ENCODE peak calls at places on chromosomes 11 and 22, in four cellular contexts. M is astrocyte, R is H9, P is DND-41. O is an unnamed sample.

GRCh38 chr11:128365044-128365443 is 222.3 kb downstream of the ETS1 start:
- DNase-seq in M (peak), R (no peak), P (peak), O (peak)

GRCh38 chr11:128174465-128175101 is 412.8 kb downstream of the ETS1 start:
- DNase-seq in M (peak), R (peak), P (no peak), O (no peak)

GRCh38 chr22:50314455-50315288 is 7.2 kb upstream of the PLXNB2 start:
- DNase-seq in M (no peak), R (peak), P (peak), O (no peak)

GRCh38 chr11:84564180-84564866 is 1062.8 kb downstream of the DLG2 start:
- DNase-seq in M (peak), R (no peak), P (peak), O (peak)

GRCh38 chr22:43642319-43642718 is 169.8 kb downstream of the EFCAB6 start:
- DNase-seq in M (no peak), R (no peak), P (no peak), O (no peak)

GRCh38 chr11:35893796-35894475 is 49.9 kb upstream of the LDLRAD3 start:
- DNase-seq in M (no peak), R (no peak), P (no peak), O (peak)

GRCh38 chr22:34236527-34236926 is 316.3 kb upstream of the LARGE1 start:
- DNase-seq in M (no peak), R (no peak), P (no peak), O (peak)

GRCh38 chr22:29330291-29330690 is 14.8 kb upstream of the RASL10A start:
- DNase-seq in M (no peak), R (no peak), P (no peak), O (no peak)

GRCh38 chr22:41565403-41566054 is 4.7 kb downstream of the CSDC2 start:
- DNase-seq in M (peak), R (peak), P (peak), O (peak)

GRCh38 chr11:120146413-120147093 is 8.6 kb upstream of the TRIM29 start:
- DNase-seq in M (no peak), R (no peak), P (no peak), O (no peak)

GRCh38 chr11:69310934-69311766 is 17.2 kb downstream of the MYEOV start:
- DNase-seq in M (no peak), R (no peak), P (no peak), O (peak)

GRCh38 chr11:91158901-91159537 is 936.2 kb upstream of the CHORDC1 start:
- DNase-seq in M (peak), R (no peak), P (no peak), O (peak)

GRCh38 chr22:42296381-42296853 is 26.0 kb upstream of the TCF20 start:
- DNase-seq in M (no peak), R (no peak), P (no peak), O (no peak)

GRCh38 chr11:78061088-78061920 is 2.4 kb upstream of the THRSP start:
- DNase-seq in M (no peak), R (no peak), P (no peak), O (no peak)

GRCh38 chr11:11420512-11420911 is 67.5 kb upstream of the CSNK2A3 start:
- DNase-seq in M (no peak), R (no peak), P (no peak), O (no peak)

GRCh38 chr11:68282141-68282860 is 10.5 kb upstream of the C11orf24 start:
- DNase-seq in M (no peak), R (no peak), P (peak), O (peak)

GRCh38 chr11:82775736-82776346 is 42.2 kb upstream of the FAM181B start:
- DNase-seq in M (no peak), R (peak), P (peak), O (peak)

GRCh38 chr22:50498322-50498861 is 9.1 kb downstream of the LMF2 start:
- DNase-seq in M (peak), R (peak), P (peak), O (peak)

GRCh38 chr11:69825037-69825834 is 6.0 kb upstream of the FGF3 start:
- DNase-seq in M (no peak), R (no peak), P (no peak), O (no peak)

GRCh38 chr11:57485217-57486007 is 25.1 kb downstream of the RTN4RL2 start:
- DNase-seq in M (no peak), R (no peak), P (no peak), O (no peak)

GRCh38 chr11:10784229-10785145 is 24.2 kb downstream of the EIF4G2 start:
- DNase-seq in M (peak), R (no peak), P (no peak), O (no peak)

GRCh38 chr11:128492903-128493569 is 94.3 kb downstream of the ETS1 start:
- DNase-seq in M (no peak), R (no peak), P (peak), O (no peak)

GRCh38 chr11:19244084-19244483 is 3.3 kb upstream of the E2F8 start:
- DNase-seq in M (no peak), R (no peak), P (no peak), O (peak)

GRCh38 chr22:23565942-23566715 is 14.0 kb downstream of the IGLL1 start:
- DNase-seq in M (no peak), R (peak), P (peak), O (no peak)

GRCh38 chr11:133937468-133937867 is 19.3 kb downstream of the IGSF9B start:
- DNase-seq in M (no peak), R (no peak), P (no peak), O (no peak)

GRCh38 chr11:116788534-116788933 is 711 bp upstream of the ZPR1 start:
- DNase-seq in M (no peak), R (no peak), P (no peak), O (no peak)

GRCh38 chr11:112273066-112273465 is 12.4 kb upstream of the PLET1 start:
- DNase-seq in M (no peak), R (no peak), P (no peak), O (no peak)

GRCh38 chr11:49303080-49303479 is 94.7 kb upstream of the FOLH1 start:
- DNase-seq in M (no peak), R (no peak), P (no peak), O (no peak)

GRCh38 chr11:68254421-68254820 is 17.4 kb downstream of the C11orf24 start:
- DNase-seq in M (no peak), R (no peak), P (no peak), O (no peak)

GRCh38 chr11:7882860-7883259 is 48.2 kb downstream of the OR10A6 start:
- DNase-seq in M (no peak), R (no peak), P (no peak), O (no peak)

GRCh38 chr11:75239551-75240290 is 853 bp upstream of the TPBGL start:
- DNase-seq in M (no peak), R (no peak), P (no peak), O (no peak)

GRCh38 chr11:32331098-32331497 is 104.2 kb downstream of the WT1 start:
- DNase-seq in M (peak), R (no peak), P (no peak), O (no peak)

GRCh38 chr11:76781046-76781801 is 1.9 kb upstream of the TSKU start:
- DNase-seq in M (no peak), R (no peak), P (no peak), O (no peak)

GRCh38 chr11:76782526-76783293 is 446 bp upstream of the TSKU start:
- DNase-seq in M (peak), R (peak), P (peak), O (peak)

GRCh38 chr11:76783901-76784813 is 1.0 kb downstream of the TSKU start:
- DNase-seq in M (peak), R (peak), P (peak), O (peak)

GRCh38 chr11:76783294-76783900 is at the start of gene TSKU:
- DNase-seq in M (peak), R (peak), P (no peak), O (peak)

DNA sequence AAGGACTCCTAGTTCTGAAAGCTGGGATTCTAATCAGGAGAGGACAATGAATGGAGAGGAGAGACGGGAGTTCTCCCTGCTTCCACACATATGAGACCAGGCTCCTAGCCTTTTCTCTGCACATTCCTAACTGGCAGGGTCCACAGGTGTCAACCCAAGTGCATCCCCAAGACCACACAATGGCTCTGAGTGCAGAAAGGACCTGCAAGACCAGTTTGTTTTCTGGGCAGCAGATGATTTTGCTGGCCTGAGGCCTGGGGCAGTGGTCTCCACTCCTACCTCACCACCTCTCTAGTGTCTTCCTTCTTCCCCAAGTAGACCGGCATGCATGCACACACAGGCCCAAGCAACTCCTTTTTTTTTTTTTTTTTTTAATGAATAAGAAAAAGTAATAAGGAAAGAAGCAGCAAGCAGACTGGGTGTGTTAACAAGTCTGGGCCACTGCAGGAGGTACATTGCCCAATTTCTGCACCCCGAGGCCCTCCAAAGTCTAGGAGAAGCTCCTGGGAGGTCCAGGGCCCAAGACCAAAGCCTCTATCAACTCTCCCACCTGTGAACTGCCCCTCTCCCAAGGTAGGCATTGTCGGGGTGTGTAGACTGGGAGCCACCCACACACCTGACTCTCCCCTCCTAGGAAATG is 1.2 kb upstream of the TSKU start:
- DNase-seq in M (no peak), R (no peak), P (no peak), O (peak)
- H3K9ac ChIP-seq in M (peak), R (peak), P (peak), O (peak)

GRCh38 chr11:29448246-29448877 is 568.5 kb downstream of the KCNA4 start:
- DNase-seq in M (no peak), R (no peak), P (no peak), O (peak)
- TF ChIP-seq CTCF in M (peak), R (peak), P (no peak), O (peak)

GRCh38 chr11:102276302-102277182 is 40.7 kb upstream of the BIRC3 start:
- DNase-seq in M (peak), R (no peak), P (no peak), O (no peak)

GRCh38 chr11:102283088-102283487 is 34.2 kb upstream of the BIRC3 start:
- DNase-seq in M (peak), R (no peak), P (no peak), O (no peak)

GRCh38 chr11:102284008-102284407 is 33.3 kb upstream of the BIRC3 start:
- DNase-seq in M (no peak), R (no peak), P (no peak), O (no peak)

GRCh38 chr11:102280237-102280833 is 36.9 kb upstream of the BIRC3 start:
- DNase-seq in M (no peak), R (no peak), P (no peak), O (no peak)

GRCh38 chr11:102279641-102280170 is 37.6 kb upstream of the BIRC3 start:
- DNase-seq in M (peak), R (no peak), P (no peak), O (peak)
- H2AFZ ChIP-seq in M (peak), R (no peak), P (no peak), O (peak)

GRCh38 chr11:34255101-34255500 is 102.7 kb downstream of the ABTB2 start:
- DNase-seq in M (no peak), R (no peak), P (no peak), O (no peak)
- H3K9ac ChIP-seq in M (no peak), R (no peak), P (no peak), O (no peak)

DNA sequence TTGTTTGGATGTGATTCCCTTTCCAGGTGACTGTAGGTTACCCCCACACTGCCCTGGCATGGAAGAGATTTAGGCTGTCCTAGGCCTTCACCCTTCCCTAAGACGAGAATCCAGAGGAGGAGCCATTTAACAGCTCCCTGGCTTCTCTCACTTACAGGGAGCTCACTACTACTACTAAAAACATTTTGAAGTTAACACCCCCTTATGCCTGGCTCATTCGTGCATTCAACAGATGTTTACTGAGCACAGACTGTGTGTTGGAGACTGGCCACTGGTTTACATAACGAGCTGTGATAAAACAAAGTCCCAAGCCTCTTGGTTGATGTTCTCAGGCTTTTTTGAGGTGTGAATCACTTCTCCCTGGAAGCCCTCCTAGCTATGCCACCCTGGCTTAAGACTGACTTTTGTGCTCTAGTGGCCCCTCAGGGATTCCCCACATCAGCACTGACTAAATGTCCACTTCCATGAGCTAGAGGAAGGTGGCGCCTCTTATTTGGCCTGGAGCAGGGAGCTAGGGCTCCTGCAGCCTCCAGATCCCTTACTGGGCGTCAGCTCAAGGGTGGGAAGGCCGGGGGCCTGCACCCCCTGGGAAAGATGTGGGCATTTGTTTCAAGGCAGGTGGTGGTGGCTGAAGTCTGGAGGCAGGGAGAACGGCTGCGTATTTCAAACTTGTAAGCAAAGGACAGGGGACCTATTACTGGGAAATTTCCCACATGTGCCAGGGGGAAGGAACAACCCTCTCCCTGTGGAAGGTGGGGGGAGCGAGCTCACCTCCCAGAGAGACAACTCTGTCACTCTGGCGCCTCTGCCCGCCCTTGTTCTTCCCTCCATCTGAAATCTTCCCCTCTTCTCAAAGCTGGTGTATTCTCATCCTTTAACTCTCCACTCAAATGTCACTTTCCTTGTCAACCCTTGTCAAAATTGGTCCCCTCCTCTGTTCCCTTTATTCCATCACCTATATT is 19.4 kb upstream of the MALAT1 start:
- DNase-seq in M (peak), R (peak), P (no peak), O (peak)
- TF ChIP-seq CTCF in M (peak), R (peak), P (no peak), O (peak)

GRCh38 chr11:114366331-114367243 is 33.7 kb downstream of the C11orf71 start:
- DNase-seq in M (peak), R (no peak), P (no peak), O (no peak)
- H2AFZ ChIP-seq in M (no peak), R (no peak), P (no peak), O (no peak)

GRCh38 chr22:36339171-36340065 is 48.3 kb downstream of the MYH9 start:
- DNase-seq in M (peak), R (no peak), P (no peak), O (peak)
- H3K9ac ChIP-seq in M (peak), R (no peak), P (no peak), O (no peak)

GRCh38 chr11:2121227-2122130 is 17.7 kb downstream of the IGF2 start:
- DNase-seq in M (no peak), R (no peak), P (no peak), O (no peak)

GRCh38 chr11:2122222-2122906 is 16.8 kb downstream of the IGF2 start:
- DNase-seq in M (peak), R (no peak), P (no peak), O (peak)

GRCh38 chr11:2123628-2123960 is 15.6 kb downstream of the IGF2 start:
- DNase-seq in M (no peak), R (no peak), P (no peak), O (no peak)

GRCh38 chr11:2120359-2121100 is 18.7 kb downstream of the IGF2 start:
- DNase-seq in M (no peak), R (no peak), P (no peak), O (no peak)

GRCh38 chr11:2122907-2123627 is 16.1 kb downstream of the IGF2 start:
- DNase-seq in M (no peak), R (no peak), P (no peak), O (no peak)
- TF ChIP-seq CTCF in M (no peak), R (peak), P (no peak), O (no peak)

O was measured in mammary epithelial cell.